ENCODE peak calls at places on chromosomes 13 and 19, in six cellular contexts. L, D, Z, P, J and C are unnamed samples.

GRCh38 chr13:102983496-102983895 is 82.7 kb downstream of the SLC10A2 start:
- DNase-seq in Z (no peak), P (no peak), J (peak), L (no peak), D (no peak), C (no peak)

GRCh38 chr19:5889288-5889971 is 14.2 kb downstream of the NDUFA11 start:
- DNase-seq in J (peak), D (no peak), Z (no peak), P (no peak), L (no peak), C (no peak)

GRCh38 chr13:42041017-42041683 is 7.3 kb upstream of the DGKH start:
- DNase-seq in J (peak), Z (peak), L (peak), P (peak), D (peak), C (peak)

GRCh38 chr13:101289764-101290163 is 126.5 kb downstream of the NALCN start:
- DNase-seq in L (no peak), Z (peak), J (peak), D (no peak), P (peak), C (peak)

GRCh38 chr19:19062454-19063182 is 1.2 kb upstream of the SLC25A42 start:
- DNase-seq in Z (peak), L (no peak), P (no peak), D (no peak), J (peak), C (no peak)

GRCh38 chr13:94478913-94479312 is 569 bp downstream of the DCT start:
- DNase-seq in P (no peak), L (no peak), D (no peak), J (no peak), Z (no peak), C (peak)

GRCh38 chr13:105048685-105049084 is 1486.8 kb downstream of the EFNB2 start:
- DNase-seq in Z (no peak), L (no peak), J (no peak), P (no peak), D (no peak), C (no peak)

GRCh38 chr13:68481130-68481529 is 1251.0 kb upstream of the PCDH9 start:
- DNase-seq in J (no peak), P (peak), L (no peak), Z (no peak), D (no peak), C (no peak)

GRCh38 chr19:51772977-51773376 is 12.0 kb downstream of the FPR2 start:
- DNase-seq in J (no peak), P (no peak), Z (peak), L (no peak), D (no peak), C (no peak)

GRCh38 chr13:105774739-105775460 is 760.6 kb downstream of the EFNB2 start:
- DNase-seq in L (no peak), J (no peak), D (no peak), P (no peak), Z (peak), C (peak)

GRCh38 chr19:610071-610800 is 20.6 kb downstream of the HCN2 start:
- DNase-seq in Z (no peak), D (peak), P (no peak), J (no peak), L (no peak), C (no peak)

GRCh38 chr19:35427187-35427586 is 20.9 kb upstream of the FFAR2 start:
- DNase-seq in L (no peak), D (no peak), P (no peak), J (no peak), Z (no peak), C (no peak)

GRCh38 chr19:24101459-24102122 is 14.6 kb downstream of the ZNF254 start:
- DNase-seq in P (no peak), L (no peak), D (no peak), J (peak), Z (no peak), C (no peak)

GRCh38 chr13:28611021-28611420 is 47.9 kb upstream of the POMP start:
- DNase-seq in Z (no peak), L (no peak), J (no peak), P (no peak), D (no peak), C (no peak)

GRCh38 chr19:43555185-43555770 is 20.0 kb downstream of the XRCC1 start:
- DNase-seq in Z (peak), J (peak), D (peak), P (peak), L (peak), C (peak)

GRCh38 chr13:27868639-27869435 is 51.0 kb upstream of the PDX1 start:
- DNase-seq in D (no peak), P (peak), Z (peak), L (no peak), J (peak), C (no peak)

GRCh38 chr13:38564751-38565150 is 122.1 kb upstream of the FREM2 start:
- DNase-seq in Z (no peak), J (no peak), L (no peak), D (no peak), P (no peak), C (no peak)

GRCh38 chr19:16605115-16605514 is 22.9 kb downstream of the MED26 start:
- DNase-seq in J (no peak), P (no peak), L (no peak), Z (no peak), D (no peak), C (no peak)

GRCh38 chr19:29878973-29879654 is 62.9 kb upstream of the URI1 start:
- DNase-seq in L (no peak), D (peak), P (peak), J (peak), Z (peak), C (no peak)

GRCh38 chr19:55146648-55147218 is 2.3 kb downstream of the TNNT1 start:
- DNase-seq in L (no peak), Z (peak), P (peak), D (no peak), J (no peak), C (no peak)

GRCh38 chr13:58056411-58056810 is 424.9 kb downstream of the PCDH17 start:
- DNase-seq in L (no peak), Z (no peak), D (no peak), J (no peak), P (no peak), C (no peak)

GRCh38 chr13:51776179-51776578 is 27.8 kb downstream of the DHRS12 start:
- DNase-seq in D (no peak), J (no peak), L (no peak), P (no peak), Z (no peak), C (peak)

GRCh38 chr19:5130371-5131030 is 161.6 kb downstream of the KDM4B start:
- DNase-seq in J (no peak), D (peak), L (no peak), P (no peak), Z (no peak), C (no peak)

GRCh38 chr13:51770681-51771417 is 33.1 kb downstream of the DHRS12 start:
- DNase-seq in Z (no peak), J (no peak), L (no peak), P (no peak), D (no peak), C (no peak)

GRCh38 chr13:77040076-77040475 is 13.1 kb upstream of the FBXL3 start:
- DNase-seq in J (no peak), P (no peak), L (no peak), D (no peak), Z (no peak), C (no peak)

GRCh38 chr19:575527-576506 is 3.4 kb downstream of the BSG start:
- DNase-seq in L (peak), Z (peak), J (peak), P (peak), D (no peak), C (peak)

GRCh38 chr19:36973021-36973843 is 57.1 kb downstream of the ZNF568 start:
- DNase-seq in D (peak), J (peak), P (peak), Z (peak), L (peak), C (peak)

GRCh38 chr13:46057251-46058015 is 4.9 kb upstream of the ZC3H13 start:
- DNase-seq in Z (no peak), L (no peak), J (peak), P (no peak), D (no peak), C (no peak)

GRCh38 chr19:16259385-16260159 is 61.9 kb downstream of the AP1M1 start:
- DNase-seq in J (no peak), Z (no peak), L (no peak), P (no peak), D (peak), C (no peak)

GRCh38 chr13:94073006-94073744 is 406.3 kb downstream of the DCT start:
- DNase-seq in J (peak), L (no peak), D (no peak), Z (peak), P (peak), C (no peak)

GRCh38 chr13:30870916-30871712 is 35.0 kb upstream of the MEDAG start:
- DNase-seq in D (no peak), J (no peak), P (no peak), L (no peak), Z (peak), C (no peak)

GRCh38 chr13:23969672-23970071 is 72.4 kb upstream of the C1QTNF9B start:
- DNase-seq in Z (no peak), J (no peak), D (no peak), L (no peak), P (peak), C (no peak)

GRCh38 chr13:35618565-35619083 is 142.1 kb upstream of the MAB21L1 start:
- DNase-seq in J (no peak), L (no peak), D (no peak), Z (no peak), P (no peak), C (no peak)

GRCh38 chr13:31409678-31410356 is 210.0 kb downstream of the B3GLCT start:
- DNase-seq in Z (peak), D (no peak), L (no peak), P (no peak), J (peak), C (no peak)

GRCh38 chr13:102799544-102800144 is 725 bp downstream of the BIVM start:
- DNase-seq in D (peak), Z (peak), J (peak), P (peak), L (no peak), C (peak)

GRCh38 chr13:113210834-113211233 is 1.4 kb downstream of the CUL4A start:
- DNase-seq in D (no peak), Z (no peak), J (no peak), P (no peak), L (no peak), C (no peak)
- H3K4me3 ChIP-seq in D (no peak), Z (peak), J (peak), P (peak), L (no peak), C (no peak)

DNA sequence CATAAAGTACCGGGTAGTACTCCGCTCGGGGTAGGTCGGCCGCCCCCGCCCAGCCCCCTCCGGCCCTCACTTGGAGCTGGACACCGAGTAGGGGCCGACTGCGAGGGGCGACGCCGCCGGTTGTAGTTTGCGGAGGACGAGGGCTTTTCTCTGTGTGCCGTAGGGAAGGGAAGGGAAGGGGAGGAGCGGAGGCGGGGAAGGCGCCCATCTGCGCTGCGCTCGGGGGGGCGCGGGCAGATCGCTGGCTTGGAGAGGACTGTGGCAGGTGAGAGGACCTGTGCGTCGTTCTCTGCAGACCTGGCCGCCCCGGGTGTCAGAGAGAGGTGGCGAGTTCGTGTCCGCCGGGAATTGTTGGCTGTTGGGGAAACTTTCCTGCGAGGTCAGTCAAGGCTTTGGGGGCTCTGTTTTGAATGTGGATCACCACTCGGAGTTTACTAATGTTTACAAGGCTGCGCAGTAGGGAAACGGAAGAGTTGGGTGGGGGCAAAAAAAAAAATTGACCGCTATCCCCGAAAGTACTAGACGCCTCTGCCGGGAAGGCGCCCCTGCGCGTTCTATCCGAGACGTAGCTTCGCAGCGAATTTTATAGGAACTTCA is 1.4 kb downstream of the ING1 start:
- DNase-seq in D (peak), J (peak), L (peak), P (peak), Z (peak), C (peak)
- TF ChIP-seq CTCF in D (no peak), J (peak), L (no peak), P (peak), Z (no peak), C (no peak)

GRCh38 chr19:2315121-2315817 is 7.3 kb upstream of the LINGO3 start:
- DNase-seq in D (no peak), J (no peak), Z (no peak), P (no peak), L (no peak), C (no peak)
- H3K4me3 ChIP-seq in D (no peak), J (no peak), Z (no peak), P (no peak), L (no peak), C (no peak)

DNA sequence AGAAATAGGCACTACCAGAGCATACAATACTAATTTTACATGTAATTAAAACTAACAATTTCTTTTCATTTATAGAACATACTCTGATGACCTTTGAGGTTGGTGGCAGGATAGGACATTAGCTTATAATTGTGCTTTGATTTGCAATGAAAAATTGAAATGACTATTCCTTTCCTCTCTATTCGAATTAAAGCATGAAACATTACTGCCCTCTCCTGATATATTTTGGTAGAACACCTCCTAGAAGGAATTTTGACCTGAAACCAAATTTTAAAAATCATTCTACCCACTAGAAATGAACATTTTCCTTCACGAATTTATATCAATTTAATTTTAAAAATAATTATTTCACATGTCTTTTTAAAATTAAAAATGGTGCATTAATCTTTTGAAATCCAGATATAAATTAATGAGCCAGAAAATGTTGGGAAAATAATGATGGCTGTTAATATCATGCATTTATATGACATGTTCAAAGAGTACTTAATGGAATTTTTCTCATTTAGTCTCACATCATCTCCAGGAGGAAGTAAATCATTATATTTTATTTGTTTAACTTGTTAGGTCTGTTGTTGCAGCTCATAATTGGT is 556.3 kb upstream of the ARGLU1 start:
- DNase-seq in L (no peak), Z (peak), D (no peak), J (peak), P (peak), C (no peak)
- TF ChIP-seq CTCF in L (peak), Z (peak), D (peak), J (peak), P (peak), C (peak)

DNA sequence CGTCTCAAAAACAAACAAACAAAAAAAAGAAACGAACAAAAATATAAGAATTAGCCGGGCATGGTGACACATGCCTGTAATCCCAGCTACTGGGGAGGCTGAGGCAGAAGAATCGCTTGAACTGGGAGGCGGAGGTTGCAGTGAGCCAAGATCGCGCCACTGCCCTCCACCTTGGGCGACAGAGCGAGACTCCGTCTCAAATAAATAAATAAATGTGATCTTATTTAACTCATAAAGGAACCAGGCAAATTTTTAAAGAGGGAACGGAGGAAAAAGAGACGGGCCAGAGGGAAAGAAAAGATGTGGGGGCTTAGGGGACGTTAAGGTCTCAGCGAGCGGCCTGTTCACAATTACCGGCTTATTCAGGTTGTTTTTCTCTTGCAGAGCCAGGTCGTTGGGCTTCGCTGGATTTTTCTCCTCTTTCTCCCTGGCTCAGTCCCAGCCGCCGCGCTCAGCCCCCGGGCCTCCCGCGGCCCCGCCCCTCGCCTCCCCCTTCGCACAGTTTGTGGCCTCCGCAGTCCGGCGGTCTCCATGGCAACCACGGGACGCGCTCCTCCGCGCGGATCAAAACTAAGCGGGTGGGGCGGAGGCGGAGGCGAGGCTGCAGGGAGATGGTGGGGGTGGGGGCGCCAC is 2.8 kb upstream of the CCDC8 start:
- DNase-seq in P (peak), Z (peak), J (peak), L (peak), D (peak), C (peak)
- H3K4me3 ChIP-seq in P (peak), Z (peak), J (peak), L (peak), D (peak), C (peak)

GRCh38 chr13:87810391-87810801 is 139.2 kb downstream of the SLITRK5 start:
- DNase-seq in L (no peak), Z (peak), J (peak), D (peak), P (peak), C (peak)
- TF ChIP-seq CTCF in L (no peak), Z (peak), J (no peak), D (no peak), P (no peak), C (no peak)

GRCh38 chr19:12965017-12965811 is 4.2 kb upstream of the DAND5 start:
- DNase-seq in P (peak), J (peak), D (peak), L (peak), Z (peak), C (peak)
- H3K4me3 ChIP-seq in P (peak), J (peak), D (peak), L (peak), Z (peak), C (peak)

GRCh38 chr19:14959263-14959662 is 18.0 kb downstream of the OR7C2 start:
- DNase-seq in D (no peak), Z (no peak), L (no peak), J (no peak), P (no peak), C (no peak)
- TF ChIP-seq CTCF in D (no peak), Z (no peak), L (no peak), J (no peak), P (no peak), C (no peak)

GRCh38 chr19:44808463-44809371 is at the start of gene BCAM:
- DNase-seq in Z (peak), D (peak), L (peak), J (peak), P (peak), C (peak)
- H3K4me3 ChIP-seq in Z (peak), D (peak), L (peak), J (peak), P (peak), C (peak)

DNA sequence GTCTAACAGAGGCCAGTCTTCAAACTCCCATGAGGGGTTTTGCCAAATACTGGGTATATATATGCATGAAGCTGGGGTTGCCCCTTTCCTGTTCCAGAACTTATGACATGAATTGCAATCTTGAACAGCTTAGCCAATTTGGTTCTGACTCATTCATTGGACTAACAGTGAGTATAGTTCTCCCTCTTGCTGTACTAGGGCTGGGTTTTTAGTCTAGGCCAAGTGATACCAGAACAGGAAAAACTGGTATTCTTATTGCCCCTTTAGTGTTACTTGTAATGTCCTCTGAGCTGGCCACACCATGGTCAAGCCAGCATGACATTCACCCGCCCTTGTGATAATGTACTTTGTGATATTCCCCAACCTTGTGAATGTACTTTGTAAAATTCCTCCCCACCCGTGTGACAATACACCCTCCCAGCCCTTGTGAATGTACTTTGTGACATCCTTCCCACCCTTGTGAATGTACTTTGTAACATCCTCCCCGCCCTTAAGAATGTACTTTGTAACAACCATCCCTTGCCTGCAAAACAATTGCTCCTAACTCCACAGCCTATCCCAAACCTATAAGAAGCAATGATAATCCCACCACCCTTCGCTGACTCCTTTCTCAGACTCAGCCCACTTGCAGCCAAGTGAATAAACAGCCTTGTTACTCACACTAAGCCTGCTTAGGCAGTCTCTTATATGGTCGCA is 26.9 kb downstream of the ZNF846 start:
- DNase-seq in D (no peak), P (no peak), Z (no peak), L (no peak), J (no peak), C (no peak)
- TF ChIP-seq CTCF in D (no peak), P (no peak), Z (no peak), L (no peak), J (no peak), C (no peak)